ENCODE peak calls at places on chromosome 22, in eight cellular contexts. I is effector memory CD8-positive, alpha-beta T cell; S is HTR-8/SVneo; D is H54; W is stimulated activated CD8-positive, alpha-beta memory T cell treated with anti-CD3 and anti-CD28 coated beads, Interleukin-4, amount 100 ng/mL, for 4 hours; X is activated CD8-positive, alpha-beta memory T cell treated with anti-CD3 and anti-CD28 coated beads for 24 hours; Y is activated naive CD4-positive, alpha-beta T cell; Z is GM04504. A is an unnamed sample.
A peak's percentile ranks its signal among the peaks of the same experiment; 100 is the strongest.

GRCh38 chr22:27952091-27952490 is 33.0 kb upstream of the PITPNB start:
- DNase-seq in I (no peak), S (no peak), D (no peak), W (no peak), X (no peak), Y (no peak), Z (no peak), A (no peak)

GRCh38 chr22:28462041-28462440 is 217.6 kb downstream of the TTC28 start:
- DNase-seq in I (no peak), S (no peak), D (no peak), W (no peak), X (no peak), Y (no peak), Z (no peak), A (no peak)

GRCh38 chr22:22789922-22790845 is 97.4 kb upstream of the IGLL5 start:
- DNase-seq in I (no peak), S (no peak), D (no peak), W (no peak), X (no peak), Y (no peak), Z (no peak), A (no peak)

GRCh38 chr22:28792491-28793383 is 7.6 kb downstream of the XBP1 start:
- DNase-seq in I (no peak), S (no peak), D (no peak), W (no peak), X (peak; percentile 57), Y (no peak), Z (no peak), A (no peak)

GRCh38 chr22:23504522-23504921 is 75.6 kb downstream of the IGLL1 start:
- DNase-seq in I (no peak), S (no peak), D (no peak), W (no peak), X (no peak), Y (no peak), Z (no peak), A (no peak)

GRCh38 chr22:37291559-37292298 is 9.4 kb downstream of the CYTH4 start:
- DNase-seq in I (no peak), S (no peak), D (no peak), W (no peak), X (no peak), Y (no peak), Z (no peak), A (no peak)

GRCh38 chr22:47624277-47625012 is 862.0 kb downstream of the TBC1D22A start:
- DNase-seq in I (no peak), S (no peak), D (no peak), W (no peak), X (no peak), Y (no peak), Z (no peak), A (peak; percentile 38)

GRCh38 chr22:26357281-26357680 is 71.8 kb upstream of the ASPHD2 start:
- DNase-seq in I (no peak), S (no peak), D (no peak), W (no peak), X (no peak), Y (no peak), Z (no peak), A (no peak)

GRCh38 chr22:43854151-43854785 is 8.0 kb downstream of the SULT4A1 start:
- DNase-seq in I (no peak), S (no peak), D (no peak), W (no peak), X (no peak), Y (no peak), Z (no peak), A (no peak)

GRCh38 chr22:30328466-30329049 is 1.8 kb upstream of the TBC1D10A start:
- DNase-seq in I (no peak), S (no peak), D (no peak), W (no peak), X (no peak), Y (no peak), Z (no peak), A (no peak)

GRCh38 chr22:44286673-44287072 is 26.1 kb downstream of the SHISAL1 start:
- DNase-seq in I (no peak), S (no peak), D (no peak), W (no peak), X (no peak), Y (no peak), Z (no peak), A (no peak)

GRCh38 chr22:24486501-24486921 is 8.6 kb upstream of the UPB1 start:
- DNase-seq in I (no peak), S (no peak), D (peak; percentile 61), W (no peak), X (no peak), Y (no peak), Z (peak; percentile 61), A (no peak)

GRCh38 chr22:45351956-45352355 is 42.2 kb downstream of the FAM118A start:
- DNase-seq in I (no peak), S (no peak), D (no peak), W (no peak), X (no peak), Y (no peak), Z (no peak), A (no peak)

GRCh38 chr22:30327864-30328345 is 1.2 kb upstream of the TBC1D10A start:
- DNase-seq in I (no peak), S (no peak), D (no peak), W (no peak), X (no peak), Y (no peak), Z (no peak), A (no peak)

GRCh38 chr22:49885281-49885680 is 31.6 kb downstream of the ZBED4 start:
- DNase-seq in I (no peak), S (no peak), D (no peak), W (no peak), X (no peak), Y (no peak), Z (no peak), A (no peak)

GRCh38 chr22:49052023-49052538 is 775.6 kb downstream of the BRD1 start:
- DNase-seq in I (peak; percentile 51), S (no peak), D (no peak), W (peak; percentile 26), X (peak; percentile 85), Y (no peak), Z (no peak), A (no peak)

GRCh38 chr22:27296091-27296675 is 505.4 kb downstream of the MN1 start:
- DNase-seq in I (no peak), S (no peak), D (no peak), W (no peak), X (no peak), Y (no peak), Z (no peak), A (no peak)

GRCh38 chr22:46929689-46930225 is 167.3 kb downstream of the TBC1D22A start:
- DNase-seq in I (no peak), S (no peak), D (no peak), W (no peak), X (peak; percentile 35), Y (no peak), Z (no peak), A (no peak)

GRCh38 chr22:23565942-23566715 is 14.0 kb downstream of the IGLL1 start:
- DNase-seq in I (no peak), S (no peak), D (no peak), W (no peak), X (peak; percentile 63), Y (no peak), Z (no peak), A (no peak)

GRCh38 chr22:49325531-49326395 is 501.9 kb downstream of the BRD1 start:
- DNase-seq in I (no peak), S (no peak), D (no peak), W (no peak), X (peak; percentile 35), Y (no peak), Z (no peak), A (no peak)

GRCh38 chr22:23533328-23533762 is 46.7 kb downstream of the IGLL1 start:
- DNase-seq in I (no peak), S (no peak), D (no peak), W (no peak), X (peak; percentile 62), Y (no peak), Z (no peak), A (peak; percentile 53)

GRCh38 chr22:26464312-26464711 is 19.3 kb downstream of the HPS4 start:
- DNase-seq in I (no peak), S (no peak), D (no peak), W (no peak), X (no peak), Y (no peak), Z (peak; percentile 81), A (no peak)

GRCh38 chr22:24380220-24381218 is 46.9 kb upstream of the ADORA2A start:
- DNase-seq in I (no peak), S (no peak), D (no peak), W (no peak), X (no peak), Y (no peak), Z (no peak), A (no peak)

GRCh38 chr22:42172385-42173172 is 42.0 kb upstream of the CYP2D6 start:
- DNase-seq in I (no peak), S (no peak), D (no peak), W (no peak), X (no peak), Y (no peak), Z (no peak), A (no peak)

GRCh38 chr22:45504703-45505341 is 2.1 kb downstream of the FBLN1 start:
- DNase-seq in I (no peak), S (no peak), D (no peak), W (no peak), X (no peak), Y (no peak), Z (no peak), A (no peak)

GRCh38 chr22:29255064-29255621 is 12.6 kb downstream of the RHBDD3 start:
- DNase-seq in I (no peak), S (no peak), D (no peak), W (no peak), X (no peak), Y (no peak), Z (no peak), A (no peak)

GRCh38 chr22:28711820-28712777 is 29.5 kb downstream of the CHEK2 start:
- DNase-seq in I (no peak), S (peak; percentile 64), D (peak; percentile 22), W (no peak), X (no peak), Y (no peak), Z (peak; percentile 93), A (no peak)

GRCh38 chr22:19644314-19645223 is 69.7 kb upstream of the SEPTIN5 start:
- DNase-seq in I (no peak), S (no peak), D (no peak), W (no peak), X (no peak), Y (no peak), Z (no peak), A (no peak)

GRCh38 chr22:19795617-19796008 is 35.0 kb downstream of the TBX1 start:
- DNase-seq in I (no peak), S (no peak), D (no peak), W (no peak), X (no peak), Y (no peak), Z (peak; percentile 28), A (no peak)

GRCh38 chr22:25172153-25172552 is 27.5 kb upstream of the CRYBB3 start:
- DNase-seq in I (peak; percentile 3), S (no peak), D (no peak), W (no peak), X (peak; percentile 69), Y (no peak), Z (no peak), A (no peak)

GRCh38 chr22:25166266-25167056 is 33.2 kb upstream of the CRYBB3 start:
- DNase-seq in I (no peak), S (no peak), D (no peak), W (no peak), X (no peak), Y (no peak), Z (no peak), A (no peak)

A was measured in H1.